ENCODE peak calls at places on chromosomes 13 and 19, in six cellular contexts. B is transverse colon; V is ovary; F is CD8-positive, alpha-beta T cell; O is A549; H is HFF-Myc. Y is an unnamed sample.

GRCh38 chr13:104773775-104774174 is 1707.6 kb upstream of the SLC10A2 start:
- DNase-seq in B (no peak), V (no peak), F (no peak), O (peak), H (no peak), Y (peak)

GRCh38 chr13:28301839-28302238 is 163.5 kb downstream of the PAN3 start:
- DNase-seq in B (no peak), V (no peak), F (no peak), O (no peak), H (no peak), Y (no peak)

GRCh38 chr19:43639507-43640423 is at the start of gene CADM4:
- DNase-seq in B (peak), V (peak), F (peak), O (no peak), H (no peak), Y (no peak)

GRCh38 chr19:17348700-17349099 is 11.3 kb downstream of the GTPBP3 start:
- DNase-seq in B (no peak), V (peak), F (no peak), O (peak), H (peak), Y (peak)

GRCh38 chr19:30535011-30535410 is 162.8 kb downstream of the ZNF536 start:
- DNase-seq in B (no peak), V (no peak), F (no peak), O (no peak), H (no peak), Y (no peak)

GRCh38 chr13:49421391-49421790 is 22.5 kb downstream of the CAB39L start:
- DNase-seq in B (peak), V (no peak), F (peak), O (peak), H (no peak), Y (peak)

GRCh38 chr19:55585658-55586339 is 5.2 kb upstream of the ZNF579 start:
- DNase-seq in B (peak), V (peak), F (peak), O (peak), H (no peak), Y (no peak)

GRCh38 chr19:13846533-13847032 is 30.4 kb upstream of the NANOS3 start:
- DNase-seq in B (peak), V (peak), F (peak), O (peak), H (no peak), Y (peak)

GRCh38 chr13:34696296-34696695 is 245.8 kb upstream of the NBEA start:
- DNase-seq in B (no peak), V (no peak), F (no peak), O (no peak), H (no peak), Y (peak)

GRCh38 chr13:94325660-94326059 is 153.8 kb downstream of the DCT start:
- DNase-seq in B (no peak), V (peak), F (no peak), O (no peak), H (no peak), Y (no peak)

GRCh38 chr13:113129921-113130750 is 7.5 kb downstream of the F10 start:
- DNase-seq in B (no peak), V (peak), F (peak), O (no peak), H (no peak), Y (no peak)

GRCh38 chr13:75870397-75870801 is 234.3 kb downstream of the LMO7 start:
- DNase-seq in B (no peak), V (no peak), F (no peak), O (peak), H (no peak), Y (peak)

GRCh38 chr13:43652751-43653150 is 134.0 kb downstream of the ENOX1 start:
- DNase-seq in B (no peak), V (no peak), F (no peak), O (no peak), H (no peak), Y (no peak)

GRCh38 chr19:58497634-58498170 is 14.1 kb downstream of the SLC27A5 start:
- DNase-seq in B (no peak), V (no peak), F (no peak), O (no peak), H (no peak), Y (no peak)

GRCh38 chr19:39768811-39769210 is 9.8 kb upstream of the LEUTX start:
- DNase-seq in B (no peak), V (no peak), F (no peak), O (no peak), H (no peak), Y (no peak)

GRCh38 chr19:14906711-14907110 is 20.8 kb upstream of the OR7A17 start:
- DNase-seq in B (no peak), V (no peak), F (no peak), O (no peak), H (no peak), Y (no peak)

GRCh38 chr19:49861127-49861526 is 6.2 kb downstream of the PNKP start:
- DNase-seq in B (peak), V (peak), F (no peak), O (peak), H (no peak), Y (no peak)

GRCh38 chr13:106083620-106084350 is 451.7 kb downstream of the EFNB2 start:
- DNase-seq in B (peak), V (no peak), F (no peak), O (peak), H (no peak), Y (peak)

GRCh38 chr19:1455336-1456120 is 5.6 kb downstream of the APC2 start:
- DNase-seq in B (peak), V (no peak), F (peak), O (peak), H (no peak), Y (peak)

GRCh38 chr13:110342474-110342873 is 35.4 kb downstream of the COL4A2 start:
- DNase-seq in B (no peak), V (no peak), F (no peak), O (no peak), H (no peak), Y (no peak)

GRCh38 chr13:51246411-51247298 is 24.5 kb downstream of the FAM124A start:
- DNase-seq in B (peak), V (no peak), F (no peak), O (no peak), H (no peak), Y (no peak)

DNA sequence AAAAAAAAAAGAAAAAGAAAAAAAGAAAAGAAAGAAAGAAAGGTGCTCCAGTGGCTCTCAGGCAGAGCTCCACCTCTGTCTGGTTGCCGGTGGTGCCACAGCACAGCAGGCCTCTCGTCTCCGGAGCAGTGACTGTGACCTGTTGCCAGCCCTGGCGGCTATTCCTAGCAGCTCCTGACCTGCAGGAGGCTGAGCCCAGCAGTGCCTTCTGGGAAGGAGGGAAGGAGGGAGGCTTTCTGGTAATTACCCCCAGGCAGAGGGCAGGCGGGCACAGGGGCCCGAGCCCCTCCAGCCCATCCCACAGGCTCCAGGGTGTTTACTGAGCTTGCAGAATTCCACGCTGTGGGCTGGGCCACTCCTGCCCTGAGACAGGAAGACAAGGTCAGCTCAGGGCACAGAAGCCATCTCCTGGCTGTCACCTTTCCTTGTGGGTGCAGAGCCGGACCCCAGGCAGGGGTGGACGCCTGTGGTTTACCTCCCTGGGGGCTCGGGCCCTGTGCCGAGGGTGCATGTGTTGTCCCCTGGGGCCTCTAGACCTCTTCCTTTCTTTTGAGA is 77.9 kb downstream of the GNG7 start:
- DNase-seq in B (no peak), V (no peak), F (no peak), O (no peak), H (no peak), Y (no peak)
- TF ChIP-seq CTCF in B (peak), V (no peak), F (no peak), O (no peak), H (no peak), Y (peak)

GRCh38 chr13:68056816-68057710 is 826.9 kb upstream of the PCDH9 start:
- DNase-seq in B (peak), V (no peak), F (no peak), O (peak), H (no peak), Y (peak)
- H3K4me3 ChIP-seq in B (no peak), V (no peak), F (no peak), O (no peak), H (no peak), Y (no peak)

GRCh38 chr13:47679391-47679790 is 321.7 kb downstream of the SUCLA2 start:
- DNase-seq in B (no peak), V (no peak), F (no peak), O (no peak), H (no peak), Y (peak)
- TF ChIP-seq CTCF in B (no peak), V (no peak), F (no peak), O (no peak), H (no peak), Y (no peak)

GRCh38 chr19:47790398-47790814 is 11.9 kb downstream of the SELENOW start:
- DNase-seq in B (peak), V (peak), F (peak), O (peak), H (peak), Y (peak)
- H3K4me3 ChIP-seq in B (no peak), V (no peak), F (no peak), O (no peak), H (no peak), Y (no peak)

DNA sequence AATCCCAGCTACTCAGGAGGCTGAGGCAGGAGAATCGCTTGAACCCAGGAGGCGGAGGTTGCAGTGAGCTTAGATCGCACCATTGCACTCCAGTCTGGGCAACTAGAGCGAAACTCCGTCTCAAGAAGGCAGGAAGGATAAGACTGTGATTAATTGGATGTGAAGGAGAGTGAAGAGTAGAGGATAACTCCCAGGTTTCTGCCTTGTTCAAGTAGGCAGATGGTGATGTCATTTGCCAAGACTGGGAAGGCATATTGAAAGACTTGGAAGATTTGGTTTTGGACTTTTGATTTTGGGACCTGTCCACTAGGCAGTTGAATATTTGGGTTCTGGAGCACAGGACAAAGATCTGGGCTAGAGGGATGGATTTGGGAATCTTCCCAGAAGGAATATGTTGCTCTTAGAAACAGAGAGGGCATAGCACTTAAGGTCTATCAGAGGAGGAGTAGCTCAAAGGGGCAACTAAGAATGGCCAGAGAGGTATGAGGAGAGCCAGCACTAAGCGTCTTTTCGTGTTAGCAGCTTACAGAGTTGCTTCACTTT is 20.0 kb downstream of the GARRE1 start:
- DNase-seq in B (no peak), V (no peak), F (no peak), O (no peak), H (no peak), Y (no peak)
- TF ChIP-seq CTCF in B (no peak), V (no peak), F (no peak), O (no peak), H (no peak), Y (no peak)

DNA sequence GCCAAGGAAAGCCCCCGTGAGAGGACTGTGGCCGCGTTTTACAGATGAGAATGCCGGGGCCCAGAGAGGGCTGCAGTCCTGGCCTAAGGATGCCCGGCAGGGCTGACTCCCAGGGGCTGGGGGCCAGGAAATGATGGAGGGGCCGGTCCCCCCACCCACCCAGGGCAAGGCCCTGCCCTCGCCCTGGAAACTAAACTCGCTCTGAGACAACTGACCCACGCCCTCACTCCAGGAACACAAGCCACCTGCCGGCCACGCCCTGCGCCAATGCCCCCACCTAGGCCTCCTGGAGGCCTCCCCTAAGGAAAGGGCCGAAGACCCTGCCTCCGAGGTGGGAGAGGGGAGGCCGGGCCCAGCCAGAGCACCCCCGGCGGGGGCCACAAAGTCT is 7.2 kb downstream of the ZBTB7A start:
- DNase-seq in B (peak), V (no peak), F (no peak), O (no peak), H (no peak), Y (no peak)
- H3K4me3 ChIP-seq in B (peak), V (peak), F (no peak), O (no peak), H (peak), Y (peak)

GRCh38 chr13:39269411-39269810 is 231.2 kb downstream of the NHLRC3 start:
- DNase-seq in B (no peak), V (no peak), F (no peak), O (no peak), H (no peak), Y (no peak)

GRCh38 chr13:39269004-39269403 is 230.7 kb downstream of the NHLRC3 start:
- DNase-seq in B (no peak), V (no peak), F (no peak), O (no peak), H (no peak), Y (no peak)

GRCh38 chr13:39273953-39274352 is 235.7 kb downstream of the NHLRC3 start:
- DNase-seq in B (peak), V (peak), F (no peak), O (peak), H (no peak), Y (peak)

GRCh38 chr13:39279077-39279476 is 240.8 kb downstream of the NHLRC3 start:
- DNase-seq in B (no peak), V (no peak), F (no peak), O (no peak), H (no peak), Y (no peak)

GRCh38 chr13:39274926-39275325 is 236.7 kb downstream of the NHLRC3 start:
- DNase-seq in B (no peak), V (no peak), F (no peak), O (no peak), H (no peak), Y (no peak)
- TF ChIP-seq CTCF in B (no peak), V (no peak), F (no peak), O (no peak), H (no peak), Y (no peak)

Y was measured in bronchial epithelial cell.